ENCODE peak calls at places on chromosomes 3 and 15, in seven cellular contexts. One of them, this sample, is unnamed.

GRCh38 chr3:183697610-183698317 is at the start of gene YEATS2:
- DNase-seq in lower lobe of right lung: peak
- DNase-seq in CD4-positive, CD25-positive, alpha-beta regulatory T cell: peak
- DNase-seq in iPS-NIHi11: peak
- DNase-seq in AG10803: peak
- DNase-seq in IMR-90: peak
- DNase-seq in psoas muscle: peak
- DNase-seq in this sample: peak

GRCh38 chr3:139006051-139006716 is at the start of gene PRR23A:
- DNase-seq in lower lobe of right lung: no peak
- DNase-seq in CD4-positive, CD25-positive, alpha-beta regulatory T cell: no peak
- DNase-seq in iPS-NIHi11: no peak
- DNase-seq in AG10803: no peak
- DNase-seq in IMR-90: no peak
- DNase-seq in psoas muscle: no peak
- DNase-seq in this sample: no peak

GRCh38 chr3:43417133-43417532 is 130.8 kb downstream of the SNRK start:
- DNase-seq in lower lobe of right lung: no peak
- DNase-seq in CD4-positive, CD25-positive, alpha-beta regulatory T cell: no peak
- DNase-seq in iPS-NIHi11: no peak
- DNase-seq in AG10803: no peak
- DNase-seq in IMR-90: no peak
- DNase-seq in psoas muscle: no peak
- DNase-seq in this sample: no peak

GRCh38 chr15:67050522-67051087 is 14.8 kb upstream of the SMAD3 start:
- DNase-seq in lower lobe of right lung: no peak
- DNase-seq in CD4-positive, CD25-positive, alpha-beta regulatory T cell: no peak
- DNase-seq in iPS-NIHi11: no peak
- DNase-seq in AG10803: no peak
- DNase-seq in IMR-90: no peak
- DNase-seq in psoas muscle: no peak
- DNase-seq in this sample: no peak

GRCh38 chr15:38671675-38672141 is 107.1 kb upstream of the RASGRP1 start:
- DNase-seq in lower lobe of right lung: no peak
- DNase-seq in CD4-positive, CD25-positive, alpha-beta regulatory T cell: peak
- DNase-seq in iPS-NIHi11: no peak
- DNase-seq in AG10803: peak
- DNase-seq in IMR-90: peak
- DNase-seq in psoas muscle: no peak
- DNase-seq in this sample: no peak

GRCh38 chr15:98727115-98728040 is 79.0 kb downstream of the IGF1R start:
- DNase-seq in lower lobe of right lung: peak
- DNase-seq in CD4-positive, CD25-positive, alpha-beta regulatory T cell: no peak
- DNase-seq in iPS-NIHi11: peak
- DNase-seq in AG10803: peak
- DNase-seq in IMR-90: peak
- DNase-seq in psoas muscle: peak
- DNase-seq in this sample: peak

GRCh38 chr3:43094381-43094780 is 11.5 kb downstream of the POMGNT2 start:
- DNase-seq in lower lobe of right lung: no peak
- DNase-seq in CD4-positive, CD25-positive, alpha-beta regulatory T cell: no peak
- DNase-seq in iPS-NIHi11: no peak
- DNase-seq in AG10803: no peak
- DNase-seq in IMR-90: no peak
- DNase-seq in psoas muscle: no peak
- DNase-seq in this sample: no peak

GRCh38 chr3:186705882-186706780 is 11.0 kb upstream of the KNG1 start:
- DNase-seq in lower lobe of right lung: no peak
- DNase-seq in CD4-positive, CD25-positive, alpha-beta regulatory T cell: peak
- DNase-seq in iPS-NIHi11: no peak
- DNase-seq in AG10803: no peak
- DNase-seq in IMR-90: no peak
- DNase-seq in psoas muscle: no peak
- DNase-seq in this sample: no peak

GRCh38 chr3:109608574-109608973 is 271.2 kb upstream of the DPPA4 start:
- DNase-seq in lower lobe of right lung: no peak
- DNase-seq in CD4-positive, CD25-positive, alpha-beta regulatory T cell: no peak
- DNase-seq in iPS-NIHi11: no peak
- DNase-seq in AG10803: no peak
- DNase-seq in IMR-90: no peak
- DNase-seq in psoas muscle: no peak
- DNase-seq in this sample: no peak

GRCh38 chr3:158350971-158351370 is 220.0 kb upstream of the MLF1 start:
- DNase-seq in lower lobe of right lung: no peak
- DNase-seq in CD4-positive, CD25-positive, alpha-beta regulatory T cell: no peak
- DNase-seq in iPS-NIHi11: no peak
- DNase-seq in AG10803: no peak
- DNase-seq in IMR-90: no peak
- DNase-seq in psoas muscle: no peak
- DNase-seq in this sample: no peak

GRCh38 chr15:40063563-40064011 is 24.6 kb upstream of the SRP14 start:
- DNase-seq in lower lobe of right lung: no peak
- DNase-seq in CD4-positive, CD25-positive, alpha-beta regulatory T cell: no peak
- DNase-seq in iPS-NIHi11: no peak
- DNase-seq in AG10803: peak
- DNase-seq in IMR-90: peak
- DNase-seq in psoas muscle: peak
- DNase-seq in this sample: no peak

GRCh38 chr15:24945711-24946110 is 9.1 kb upstream of the SNRPN start:
- DNase-seq in lower lobe of right lung: no peak
- DNase-seq in CD4-positive, CD25-positive, alpha-beta regulatory T cell: no peak
- DNase-seq in iPS-NIHi11: no peak
- DNase-seq in AG10803: no peak
- DNase-seq in IMR-90: no peak
- DNase-seq in psoas muscle: no peak
- DNase-seq in this sample: no peak

GRCh38 chr3:99562990-99563607 is 75.3 kb upstream of the COL8A1 start:
- DNase-seq in lower lobe of right lung: no peak
- DNase-seq in CD4-positive, CD25-positive, alpha-beta regulatory T cell: no peak
- DNase-seq in iPS-NIHi11: no peak
- DNase-seq in AG10803: peak
- DNase-seq in IMR-90: peak
- DNase-seq in psoas muscle: no peak
- DNase-seq in this sample: no peak